ENCODE peak calls at places on chromosomes 2 and 18, in eight cellular contexts. S, E, Q, A, Z, K, L and N are unnamed samples.

GRCh38 chr2:190478572-190478971 is 56.0 kb downstream of the NEMP2 start:
- DNase-seq in S (no peak), E (no peak), Q (no peak), A (no peak), Z (no peak), K (no peak), L (no peak), N (no peak)

GRCh38 chr2:30144260-30144659 is 2.5 kb upstream of the YPEL5 start:
- DNase-seq in S (no peak), E (no peak), Q (no peak), A (no peak), Z (no peak), K (no peak), L (no peak), N (no peak)

GRCh38 chr2:30262716-30263309 is 31.5 kb downstream of the LBH start:
- DNase-seq in S (no peak), E (no peak), Q (no peak), A (no peak), Z (no peak), K (no peak), L (no peak), N (no peak)

GRCh38 chr2:72917138-72917874 is at the start of gene EMX1:
- DNase-seq in S (no peak), E (peak), Q (peak), A (no peak), Z (no peak), K (no peak), L (peak), N (peak)

GRCh38 chr2:113157108-113157896 is 16.5 kb upstream of the PSD4 start:
- DNase-seq in S (no peak), E (peak), Q (no peak), A (no peak), Z (no peak), K (no peak), L (peak), N (peak)

GRCh38 chr2:138780451-138780880 is 276 bp upstream of the NXPH2 start:
- DNase-seq in S (no peak), E (peak), Q (no peak), A (peak), Z (no peak), K (no peak), L (no peak), N (peak)

GRCh38 chr2:53231908-53232307 is 535.7 kb upstream of the CHAC2 start:
- DNase-seq in S (no peak), E (no peak), Q (no peak), A (no peak), Z (no peak), K (no peak), L (no peak), N (no peak)

GRCh38 chr18:1094408-1094807 is 189.7 kb downstream of the ADCYAP1 start:
- DNase-seq in S (no peak), E (no peak), Q (no peak), A (no peak), Z (peak), K (no peak), L (no peak), N (no peak)

GRCh38 chr2:166180951-166181812 is 53.4 kb upstream of the SCN1A start:
- DNase-seq in S (peak), E (peak), Q (peak), A (no peak), Z (peak), K (peak), L (peak), N (peak)
- TF ChIP-seq CTCF in S (peak), E (peak), Q (peak), A (no peak), Z (peak), K (peak), L (peak), N (peak)

DNA sequence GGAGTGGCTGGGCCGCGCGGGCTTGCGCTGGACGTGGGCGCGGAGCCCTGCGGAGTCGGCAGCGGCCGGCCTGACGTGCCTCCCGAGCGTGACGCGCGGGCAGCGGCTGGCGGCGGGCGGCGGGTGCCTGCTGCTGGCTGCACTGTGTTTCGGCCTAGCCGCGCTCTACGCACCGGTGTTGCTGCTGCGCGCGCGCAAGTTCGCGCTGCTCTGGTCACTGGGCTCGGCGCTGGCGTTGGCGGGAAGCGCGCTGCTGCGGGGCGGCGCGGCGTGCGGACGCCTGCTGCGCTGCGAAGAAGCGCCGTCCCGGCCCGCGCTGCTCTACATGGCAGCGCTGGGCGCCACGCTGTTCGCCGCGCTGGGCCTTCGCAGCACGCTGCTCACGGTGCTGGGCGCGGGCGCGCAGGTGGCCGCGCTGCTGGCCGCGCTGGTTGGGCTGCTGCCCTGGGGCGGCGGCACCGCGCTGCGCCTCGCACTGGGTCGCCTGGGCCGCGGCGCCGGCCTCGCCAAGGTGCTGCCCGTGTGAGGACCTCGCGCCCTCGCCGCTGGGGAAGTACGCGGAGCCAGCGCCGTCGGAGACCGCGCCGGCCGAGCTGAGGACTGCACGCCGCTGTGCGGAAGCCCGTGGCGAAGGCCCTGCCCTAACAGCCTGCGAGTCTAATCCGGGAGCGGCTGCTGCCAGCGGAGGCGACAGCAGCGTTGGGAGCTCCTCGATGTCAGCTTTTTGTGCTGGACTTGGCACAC is 526 bp downstream of the SFT2D3 start:
- DNase-seq in S (peak), E (no peak), Q (peak), A (peak), Z (peak), K (peak), L (peak), N (peak)
- TF ChIP-seq CTCF in S (peak), E (peak), Q (peak), A (no peak), Z (peak), K (peak), L (peak), N (no peak)

DNA sequence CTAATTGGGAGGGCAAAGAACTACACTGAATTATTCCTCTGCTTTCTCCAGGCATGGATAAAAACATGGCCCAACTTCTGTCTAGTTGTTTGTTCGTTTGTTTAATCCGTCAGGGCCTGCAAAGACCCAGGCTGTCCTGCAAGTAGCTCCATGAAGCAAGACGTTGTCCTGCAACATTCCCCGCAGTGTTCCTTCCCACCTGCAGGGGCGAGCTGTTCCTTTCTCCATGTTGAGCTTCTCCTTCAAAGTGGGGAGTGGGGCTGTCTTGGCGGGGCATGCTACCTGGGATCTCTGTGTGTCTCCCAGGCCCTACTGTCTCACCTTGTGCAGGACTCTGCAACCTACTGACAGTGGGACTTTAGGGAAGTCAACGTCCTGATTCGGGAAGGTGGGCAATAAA is 264.0 kb upstream of the SMIM21 start:
- DNase-seq in S (no peak), E (no peak), Q (no peak), A (no peak), Z (no peak), K (no peak), L (no peak), N (no peak)
- TF ChIP-seq CTCF in S (no peak), E (peak), Q (no peak), A (no peak), Z (no peak), K (no peak), L (no peak), N (no peak)

GRCh38 chr18:12422936-12423335 is 15.2 kb downstream of the PRELID3A start:
- DNase-seq in S (no peak), E (no peak), Q (peak), A (no peak), Z (no peak), K (no peak), L (no peak), N (no peak)
- TF ChIP-seq CTCF in S (no peak), E (no peak), Q (peak), A (no peak), Z (no peak), K (no peak), L (no peak), N (peak)

DNA sequence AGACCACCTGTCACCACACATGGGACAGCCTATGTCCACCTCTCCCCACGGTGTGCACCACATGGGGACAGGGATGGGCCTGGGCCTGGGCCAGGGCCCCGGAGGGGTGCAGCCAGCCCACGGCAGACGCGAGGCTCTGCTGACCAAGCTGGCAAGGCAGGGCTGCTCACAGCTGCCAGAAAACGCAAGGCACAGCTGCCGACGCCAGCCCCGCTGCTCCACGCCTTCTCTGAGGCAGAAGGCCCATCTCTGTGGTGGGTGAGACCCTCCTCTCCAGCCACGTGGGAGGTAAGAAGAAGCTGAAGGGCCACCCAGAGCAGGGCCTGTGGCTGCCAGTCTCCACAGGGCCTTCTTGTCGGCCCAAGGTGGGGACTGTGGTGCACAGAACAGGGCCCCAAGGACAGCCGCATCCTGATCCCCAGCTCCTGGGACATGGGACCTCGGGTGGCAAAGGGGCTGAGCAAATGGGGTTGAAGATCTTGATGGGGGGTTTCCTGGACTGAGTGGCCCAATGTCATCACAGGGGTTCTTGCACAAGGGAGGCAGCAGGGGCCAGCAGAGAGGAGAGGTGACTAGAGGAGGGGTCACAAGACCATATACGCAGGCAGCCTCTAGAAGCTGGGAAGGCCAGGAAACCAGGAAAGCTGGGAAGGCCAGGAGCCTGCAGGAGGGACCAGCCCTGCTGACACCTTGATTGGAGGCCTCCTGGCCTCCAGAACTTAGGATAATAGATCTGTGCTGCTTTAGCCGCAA is 72.3 kb downstream of the NDUFA10 start:
- DNase-seq in S (no peak), E (no peak), Q (no peak), A (no peak), Z (no peak), K (no peak), L (no peak), N (no peak)
- TF ChIP-seq CTCF in S (no peak), E (no peak), Q (no peak), A (no peak), Z (no peak), K (no peak), L (no peak), N (no peak)

DNA sequence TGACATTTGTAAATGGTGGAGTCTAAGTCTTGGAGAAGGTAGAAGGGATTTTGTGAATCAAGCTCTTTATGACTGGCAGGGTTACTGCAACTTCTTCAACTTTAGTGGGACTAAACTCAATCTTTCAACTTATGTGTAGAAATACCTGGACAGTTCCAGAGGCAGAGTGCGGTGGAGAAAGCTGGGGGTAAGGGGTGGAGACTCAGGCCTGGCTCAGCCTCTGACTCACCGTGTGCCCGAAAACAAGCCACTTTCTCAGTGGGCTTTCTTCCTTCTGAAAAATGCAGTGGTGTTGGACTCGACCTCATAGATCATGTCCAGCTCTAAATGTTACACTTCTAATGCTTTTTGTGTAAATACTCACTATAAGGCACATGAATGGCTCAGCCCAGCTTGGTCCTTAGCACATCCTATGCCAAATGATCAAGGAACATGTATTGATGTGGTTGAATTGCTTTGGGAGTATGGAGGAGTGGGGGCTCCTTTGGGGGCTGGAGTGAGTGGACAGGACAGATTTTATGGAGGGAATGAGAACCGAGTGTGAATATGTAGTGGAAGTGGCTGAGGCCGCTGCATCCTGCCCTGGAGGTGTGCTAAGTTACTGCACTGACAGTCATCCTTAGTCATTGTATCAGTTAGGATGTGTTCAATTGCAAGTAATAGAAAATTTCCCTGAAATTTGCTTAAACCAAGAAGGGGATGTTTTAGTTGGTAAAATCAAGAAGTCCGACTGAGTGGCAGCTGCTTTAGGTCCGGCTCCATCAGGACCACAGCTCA is 32.2 kb upstream of the IGFBP5 start:
- DNase-seq in S (no peak), E (no peak), Q (no peak), A (no peak), Z (no peak), K (no peak), L (no peak), N (no peak)
- TF ChIP-seq CTCF in S (no peak), E (no peak), Q (no peak), A (no peak), Z (peak), K (no peak), L (no peak), N (no peak)

DNA sequence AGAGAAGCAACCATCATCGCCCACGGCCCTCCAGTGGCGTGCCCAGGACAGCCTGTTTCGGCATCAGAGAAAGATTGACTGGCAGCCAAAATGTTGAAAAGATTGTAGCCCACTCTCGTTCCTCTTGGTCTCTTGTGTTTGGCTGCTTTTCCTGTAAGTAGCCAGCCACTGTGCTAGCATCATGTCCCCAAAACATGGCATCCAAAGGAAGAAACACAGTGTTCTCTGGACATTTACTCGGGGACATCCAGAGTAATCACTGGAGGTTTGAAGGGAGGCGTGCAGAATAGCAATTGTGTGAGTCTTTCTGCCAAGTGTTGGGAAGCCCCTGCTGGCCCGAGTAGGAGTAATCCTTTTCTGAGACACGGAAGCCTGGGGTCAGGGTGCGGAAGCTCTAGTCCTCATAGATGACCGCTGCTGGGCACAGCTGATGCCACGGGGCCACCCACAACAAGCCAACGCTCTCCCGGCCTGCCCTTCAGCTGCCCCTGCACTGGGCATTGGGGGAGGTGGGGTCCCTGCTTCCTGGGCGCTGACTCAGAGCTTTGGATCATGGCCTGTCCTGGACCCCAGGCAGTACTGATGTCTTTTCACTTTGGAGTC is 24.8 kb upstream of the HDAC4 start:
- DNase-seq in S (no peak), E (no peak), Q (no peak), A (no peak), Z (no peak), K (no peak), L (no peak), N (no peak)
- TF ChIP-seq CTCF in S (no peak), E (no peak), Q (no peak), A (no peak), Z (no peak), K (no peak), L (no peak), N (no peak)

GRCh38 chr18:37551846-37552245 is 13.8 kb downstream of the CELF4 start:
- DNase-seq in S (no peak), E (no peak), Q (no peak), A (no peak), Z (no peak), K (no peak), L (no peak), N (no peak)
- TF ChIP-seq CTCF in S (no peak), E (no peak), Q (no peak), A (no peak), Z (no peak), K (no peak), L (no peak), N (no peak)

GRCh38 chr2:127074358-127074757 is 32.6 kb downstream of the BIN1 start:
- DNase-seq in S (no peak), E (no peak), Q (no peak), A (no peak), Z (no peak), K (no peak), L (no peak), N (no peak)

GRCh38 chr2:127070221-127070620 is 36.7 kb downstream of the BIN1 start:
- DNase-seq in S (no peak), E (no peak), Q (no peak), A (no peak), Z (no peak), K (no peak), L (no peak), N (no peak)

GRCh38 chr2:127071901-127072328 is 35.0 kb downstream of the BIN1 start:
- DNase-seq in S (no peak), E (no peak), Q (no peak), A (no peak), Z (no peak), K (no peak), L (no peak), N (no peak)

GRCh38 chr2:127072970-127073369 is 34.0 kb downstream of the BIN1 start:
- DNase-seq in S (peak), E (no peak), Q (no peak), A (peak), Z (no peak), K (no peak), L (no peak), N (no peak)

DNA sequence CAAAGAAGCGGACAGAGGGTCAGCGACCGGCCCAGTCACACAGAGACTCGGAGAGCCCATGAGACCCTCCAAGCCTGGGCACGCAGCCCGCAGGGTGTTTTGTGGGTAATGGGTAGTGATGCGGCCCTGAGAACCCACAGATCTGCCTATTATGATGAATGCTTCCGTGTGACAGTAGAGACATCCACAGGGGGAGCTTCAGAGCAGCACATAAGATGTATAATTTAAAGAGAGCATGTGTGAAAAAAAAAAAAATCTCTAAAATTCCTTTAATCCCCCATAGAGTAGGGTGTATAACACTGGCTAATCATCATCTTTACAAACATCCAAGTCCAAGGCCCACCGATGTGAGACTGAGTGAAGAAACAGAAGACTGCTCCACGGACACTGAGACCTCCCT is 34.6 kb downstream of the BIN1 start:
- DNase-seq in S (no peak), E (no peak), Q (no peak), A (no peak), Z (no peak), K (no peak), L (no peak), N (no peak)
- TF ChIP-seq CTCF in S (no peak), E (no peak), Q (no peak), A (no peak), Z (peak), K (no peak), L (no peak), N (no peak)